ENCODE peak calls at places on chromosome 7, in five cellular contexts. H, Q, M, C and G are unnamed samples.

GRCh38 chr7:22821702-22822485 is 755 bp downstream of the TOMM7 start:
- DNase-seq in H (no peak), Q (no peak), M (peak; percentile 65), C (peak; percentile 52), G (no peak)

GRCh38 chr7:135369405-135369804 is 135.8 kb downstream of the STRA8 start:
- DNase-seq in H (no peak), Q (no peak), M (no peak), C (no peak), G (no peak)

GRCh38 chr7:74026406-74027123 is 1.4 kb upstream of the ELN start:
- DNase-seq in H (peak; percentile 96), Q (peak; percentile 82), M (peak; percentile 96), C (peak; percentile 60), G (peak; percentile 80)

GRCh38 chr7:96596120-96596826 is 113.4 kb downstream of the SEM1 start:
- DNase-seq in H (no peak), Q (no peak), M (peak; percentile 44), C (peak; percentile 7), G (no peak)

GRCh38 chr7:18515067-18515466 is 19.5 kb downstream of the HDAC9 start:
- DNase-seq in H (no peak), Q (no peak), M (no peak), C (no peak), G (no peak)

GRCh38 chr7:74083928-74084721 is 521 bp downstream of the LIMK1 start:
- DNase-seq in H (no peak), Q (peak; percentile 49), M (peak; percentile 77), C (peak; percentile 76), G (peak; percentile 64)

GRCh38 chr7:36763084-36763807 is 39.0 kb upstream of the AOAH start:
- DNase-seq in H (no peak), Q (no peak), M (no peak), C (peak; percentile 34), G (no peak)

GRCh38 chr7:128387663-128388485 is 21.9 kb downstream of the IMPDH1 start:
- DNase-seq in H (peak; percentile 71), Q (peak; percentile 83), M (peak; percentile 97), C (peak; percentile 72), G (peak; percentile 78)

GRCh38 chr7:74665296-74665938 is 7.9 kb downstream of the GTF2I start:
- DNase-seq in H (no peak), Q (no peak), M (no peak), C (no peak), G (no peak)

GRCh38 chr7:93298206-93298605 is 66.0 kb downstream of the VPS50 start:
- DNase-seq in H (no peak), Q (no peak), M (no peak), C (no peak), G (no peak)
- H3K27ac ChIP-seq in H (no peak overlapping the region), Q (no peak overlapping the region), M (no peak overlapping the region), C (no peak overlapping the region), G (no peak overlapping the region)

GRCh38 chr7:32495298-32496051 is at the start of gene AVL9:
- DNase-seq in H (peak; percentile 94), Q (peak; percentile 98), M (peak; percentile 99), C (peak; percentile 96), G (peak; percentile 98)
- H3K4me1 ChIP-seq in H (no peaks in the 10 kb centered on the region), Q (peaks cover 18% of the 10 kb centered on the region), M (peaks cover 4% of the 10 kb centered on the region), C (peaks cover 4% of the 10 kb centered on the region), G (peaks cover 27% of the 10 kb centered on the region)

DNA sequence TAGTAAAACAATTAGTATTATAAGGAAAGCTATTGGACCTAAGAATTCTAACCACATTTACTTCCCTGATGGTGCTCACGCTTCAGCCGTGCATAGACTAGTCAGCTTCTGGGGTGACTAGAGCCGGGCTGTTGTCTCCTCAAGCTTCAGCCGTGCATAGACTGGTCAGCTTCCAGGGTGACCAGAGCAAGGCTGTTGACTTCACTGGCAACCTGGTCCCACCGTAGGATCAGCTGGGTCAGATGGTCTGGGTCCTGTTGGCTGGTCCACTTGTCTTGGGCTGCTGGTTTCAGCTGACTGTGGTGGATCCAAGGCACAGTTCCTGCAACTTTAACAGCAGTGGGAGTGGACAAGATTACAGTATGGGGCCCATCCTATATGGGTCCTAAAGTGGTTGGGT is 99.4 kb downstream of the TRIM24 start:
- DNase-seq in H (no peak), Q (no peak), M (no peak), C (no peak), G (no peak)
- H3K9me3 ChIP-seq in H (peaks cover 12% of the 10 kb centered on the region), Q (peaks cover 22% of the 10 kb centered on the region), M (peaks cover 100% of the 10 kb centered on the region), C (peaks cover 95% of the 10 kb centered on the region), G (peaks cover 47% of the 10 kb centered on the region)

GRCh38 chr7:4200546-4201094 is 481.5 kb upstream of the FOXK1 start:
- DNase-seq in H (no peak), Q (no peak), M (no peak), C (no peak), G (peak; percentile 16)
- H3K27ac ChIP-seq in H (no peak overlapping the region), Q (no peak overlapping the region), M (no peak overlapping the region), C (no peak overlapping the region), G (no peak overlapping the region)

GRCh38 chr7:122132341-122132740 is 11.7 kb downstream of the AASS start:
- DNase-seq in H (no peak), Q (no peak), M (no peak), C (peak; percentile 53), G (no peak)
- H3K4me1 ChIP-seq in H (no peaks in the 10 kb centered on the region), Q (peaks cover 7% of the 10 kb centered on the region), M (no peaks in the 10 kb centered on the region), C (no peaks in the 10 kb centered on the region), G (peaks cover 14% of the 10 kb centered on the region)

GRCh38 chr7:150703209-150703608 is 13.2 kb upstream of the GIMAP1 start:
- DNase-seq in H (no peak), Q (no peak), M (no peak), C (no peak), G (no peak)
- H3K9me3 ChIP-seq in H (peaks cover 4% of the 10 kb centered on the region), Q (peaks cover 31% of the 10 kb centered on the region), M (peaks cover 32% of the 10 kb centered on the region), C (peaks cover 46% of the 10 kb centered on the region), G (peaks cover 59% of the 10 kb centered on the region)

GRCh38 chr7:144826248-144826647 is 9.6 kb downstream of the TPK1 start:
- DNase-seq in H (no peak), Q (no peak), M (no peak), C (no peak), G (no peak)
- H3K27ac ChIP-seq in H (no peak overlapping the region), Q (no peak overlapping the region), M (no peak overlapping the region), C (peak overlapping the region; percentile 26), G (no peak overlapping the region)